ENCODE peak calls at places on chromosomes 1 and 21, in four cellular contexts. One of them, this sample, is unnamed.

GRCh38 chr1:74235153-74235552 is at the start of gene TNNI3K:
- DNase-seq in COR-L47: no peak
- DNase-seq in A172: no peak
- DNase-seq in HCEC 1CT: no peak
- DNase-seq in this sample: no peak

GRCh38 chr1:243315455-243315854 is 59.6 kb downstream of the SDCCAG8 start:
- DNase-seq in HCEC 1CT: no peak
- DNase-seq in A172: no peak
- DNase-seq in COR-L47: no peak
- DNase-seq in this sample: no peak

GRCh38 chr1:40722622-40723021 is 31.1 kb downstream of the NFYC start:
- DNase-seq in HCEC 1CT: no peak
- DNase-seq in COR-L47: no peak
- DNase-seq in A172: no peak
- DNase-seq in this sample: no peak

GRCh38 chr1:1436634-1437032 is 1.1 kb downstream of the VWA1 start:
- DNase-seq in A172: no peak
- DNase-seq in HCEC 1CT: no peak
- DNase-seq in COR-L47: no peak
- DNase-seq in this sample: no peak

GRCh38 chr1:13916530-13916929 is 216.5 kb downstream of the PRDM2 start:
- DNase-seq in HCEC 1CT: no peak
- DNase-seq in COR-L47: no peak
- DNase-seq in A172: no peak
- DNase-seq in this sample: no peak

GRCh38 chr1:239795289-239795688 is 296.4 kb upstream of the FMN2 start:
- DNase-seq in HCEC 1CT: no peak
- DNase-seq in COR-L47: no peak
- DNase-seq in A172: no peak
- DNase-seq in this sample: no peak

GRCh38 chr1:156075158-156075557 is 7.1 kb downstream of the MEX3A start:
- DNase-seq in HCEC 1CT: no peak
- DNase-seq in COR-L47: no peak
- DNase-seq in A172: no peak
- DNase-seq in this sample: no peak

GRCh38 chr21:18529253-18529652 is 125.7 kb upstream of the TMPRSS15 start:
- DNase-seq in A172: peak
- DNase-seq in COR-L47: peak
- DNase-seq in HCEC 1CT: no peak
- DNase-seq in this sample: no peak

GRCh38 chr1:12037486-12038355 is 18.4 kb downstream of the MIIP start:
- DNase-seq in HCEC 1CT: no peak
- DNase-seq in COR-L47: no peak
- DNase-seq in A172: no peak
- DNase-seq in this sample: no peak

GRCh38 chr21:37195649-37196048 is 71.5 kb downstream of the VPS26C start:
- DNase-seq in COR-L47: no peak
- DNase-seq in HCEC 1CT: no peak
- DNase-seq in A172: no peak
- DNase-seq in this sample: no peak

GRCh38 chr1:156146006-156146748 is 7.2 kb upstream of the SEMA4A start:
- DNase-seq in A172: peak
- DNase-seq in HCEC 1CT: peak
- DNase-seq in COR-L47: peak
- DNase-seq in this sample: peak

GRCh38 chr1:188140958-188141357 is 1312.2 kb downstream of the PLA2G4A start:
- DNase-seq in HCEC 1CT: no peak
- DNase-seq in COR-L47: no peak
- DNase-seq in A172: no peak
- DNase-seq in this sample: no peak

GRCh38 chr1:41416552-41417334 is 55.5 kb downstream of the FOXO6 start:
- DNase-seq in A172: peak
- DNase-seq in COR-L47: peak
- DNase-seq in HCEC 1CT: peak
- DNase-seq in this sample: peak

GRCh38 chr1:94383966-94384408 is 34.2 kb upstream of the ABCD3 start:
- DNase-seq in COR-L47: no peak
- DNase-seq in A172: no peak
- DNase-seq in HCEC 1CT: peak
- DNase-seq in this sample: peak

GRCh38 chr1:228032041-228032440 is 25.2 kb downstream of the WNT3A start:
- DNase-seq in A172: no peak
- DNase-seq in COR-L47: no peak
- DNase-seq in HCEC 1CT: no peak
- DNase-seq in this sample: peak

GRCh38 chr1:97337250-97338030 is 583.4 kb downstream of the DPYD start:
- DNase-seq in HCEC 1CT: no peak
- DNase-seq in A172: peak
- DNase-seq in COR-L47: no peak
- DNase-seq in this sample: peak

GRCh38 chr1:200302192-200302892 is 107.5 kb downstream of the ZNF281 start:
- DNase-seq in HCEC 1CT: peak
- DNase-seq in COR-L47: peak
- DNase-seq in A172: no peak
- DNase-seq in this sample: peak

GRCh38 chr1:162536511-162536910 is 25.0 kb upstream of the UAP1 start:
- DNase-seq in HCEC 1CT: peak
- DNase-seq in A172: peak
- DNase-seq in COR-L47: no peak
- DNase-seq in this sample: peak

GRCh38 chr21:30486180-30486579 is 1.1 kb downstream of the KRTAP19-2 start:
- DNase-seq in A172: no peak
- DNase-seq in HCEC 1CT: no peak
- DNase-seq in COR-L47: no peak
- DNase-seq in this sample: no peak

GRCh38 chr1:245516178-245516829 is 361.5 kb downstream of the KIF26B start:
- DNase-seq in COR-L47: peak
- DNase-seq in HCEC 1CT: no peak
- DNase-seq in A172: no peak
- DNase-seq in this sample: peak

GRCh38 chr1:116374340-116375164 is 1.5 kb downstream of the ATP1A1 start:
- DNase-seq in A172: no peak
- DNase-seq in HCEC 1CT: no peak
- DNase-seq in COR-L47: no peak
- DNase-seq in this sample: peak

GRCh38 chr1:230163205-230163604 is 96.2 kb downstream of the GALNT2 start:
- DNase-seq in HCEC 1CT: no peak
- DNase-seq in COR-L47: no peak
- DNase-seq in A172: no peak
- DNase-seq in this sample: peak

GRCh38 chr1:107526524-107527198 is 385.8 kb downstream of the NTNG1 start:
- DNase-seq in COR-L47: no peak
- DNase-seq in HCEC 1CT: no peak
- DNase-seq in A172: no peak
- DNase-seq in this sample: no peak

GRCh38 chr1:111880866-111881837 is 108.3 kb downstream of the KCND3 start:
- DNase-seq in COR-L47: peak
- DNase-seq in A172: no peak
- DNase-seq in HCEC 1CT: no peak
- DNase-seq in this sample: no peak

GRCh38 chr1:36968730-36969129 is 65.6 kb downstream of the GRIK3 start:
- DNase-seq in COR-L47: peak
- DNase-seq in A172: no peak
- DNase-seq in HCEC 1CT: no peak
- DNase-seq in this sample: no peak